ENCODE peak calls at places on chromosome 10, in ten cellular contexts. K, J, H, T, C, Z, A, S, Y and B are unnamed samples.

GRCh38 chr10:48493083-48493871 is 111.6 kb downstream of the ARHGAP22 start:
- DNase-seq in K (no peak), J (no peak), H (no peak), T (no peak), C (peak), Z (no peak), A (no peak), S (peak), Y (peak), B (no peak)

GRCh38 chr10:68604441-68604840 is 44.3 kb downstream of the TET1 start:
- DNase-seq in K (no peak), J (no peak), H (peak), T (no peak), C (no peak), Z (no peak), A (no peak), S (no peak), Y (no peak), B (no peak)

GRCh38 chr10:75191821-75192568 is 18.6 kb upstream of the VDAC2 start:
- DNase-seq in K (no peak), J (peak), H (no peak), T (peak), C (peak), Z (peak), A (peak), S (peak), Y (peak), B (peak)

GRCh38 chr10:84008878-84009277 is 130.4 kb upstream of the GHITM start:
- DNase-seq in K (no peak), J (no peak), H (peak), T (peak), C (peak), Z (no peak), A (peak), S (no peak), Y (no peak), B (no peak)

GRCh38 chr10:11328264-11329054 is 283.0 kb downstream of the USP6NL start:
- DNase-seq in K (no peak), J (no peak), H (peak), T (no peak), C (no peak), Z (no peak), A (no peak), S (no peak), Y (peak), B (no peak)

GRCh38 chr10:77188511-77188910 is 449.1 kb downstream of the KCNMA1 start:
- DNase-seq in K (no peak), J (no peak), H (no peak), T (no peak), C (no peak), Z (no peak), A (no peak), S (peak), Y (no peak), B (no peak)

GRCh38 chr10:113999520-113999919 is 44.1 kb upstream of the ADRB1 start:
- DNase-seq in K (no peak), J (no peak), H (no peak), T (no peak), C (no peak), Z (no peak), A (no peak), S (no peak), Y (no peak), B (no peak)

GRCh38 chr10:116960066-116960465 is 44.9 kb downstream of the SHTN1 start:
- DNase-seq in K (no peak), J (no peak), H (no peak), T (no peak), C (no peak), Z (no peak), A (no peak), S (peak), Y (no peak), B (no peak)

GRCh38 chr10:22927661-22928403 is at the start of gene ARMC3:
- DNase-seq in K (no peak), J (no peak), H (peak), T (no peak), C (peak), Z (no peak), A (peak), S (no peak), Y (peak), B (no peak)